ENCODE peak calls at places on chromosomes 11 and 22, in seven cellular contexts. One of them, this sample, is unnamed.

GRCh38 chr11:12803086-12803826 is 129.0 kb downstream of the TEAD1 start:
- DNase-seq in body of pancreas: no peak
- DNase-seq in colonic mucosa: no peak
- DNase-seq in heart left ventricle: no peak
- DNase-seq in pancreas: no peak
- DNase-seq in ovary: no peak
- DNase-seq in ascending aorta: no peak
- DNase-seq in this sample: no peak

GRCh38 chr11:85672111-85672875 is 7.4 kb upstream of the CREBZF start:
- DNase-seq in body of pancreas: no peak
- DNase-seq in colonic mucosa: no peak
- DNase-seq in heart left ventricle: no peak
- DNase-seq in pancreas: no peak
- DNase-seq in ovary: no peak
- DNase-seq in ascending aorta: no peak
- DNase-seq in this sample: no peak

GRCh38 chr11:47143322-47143721 is 33.4 kb downstream of the ARFGAP2 start:
- DNase-seq in body of pancreas: no peak
- DNase-seq in colonic mucosa: no peak
- DNase-seq in heart left ventricle: no peak
- DNase-seq in pancreas: no peak
- DNase-seq in ovary: no peak
- DNase-seq in ascending aorta: no peak
- DNase-seq in this sample: peak

GRCh38 chr11:84866922-84867321 is 760.2 kb downstream of the DLG2 start:
- DNase-seq in body of pancreas: no peak
- DNase-seq in colonic mucosa: no peak
- DNase-seq in heart left ventricle: no peak
- DNase-seq in pancreas: no peak
- DNase-seq in ovary: no peak
- DNase-seq in ascending aorta: no peak
- DNase-seq in this sample: no peak

GRCh38 chr22:42581762-42582716 is 28.3 kb downstream of the SERHL2 start:
- DNase-seq in body of pancreas: peak
- DNase-seq in colonic mucosa: peak
- DNase-seq in heart left ventricle: peak
- DNase-seq in pancreas: peak
- DNase-seq in ovary: peak
- DNase-seq in ascending aorta: peak
- DNase-seq in this sample: no peak

GRCh38 chr11:124793466-124794278 is 6.5 kb downstream of the MSANTD2 start:
- DNase-seq in body of pancreas: peak
- DNase-seq in colonic mucosa: peak
- DNase-seq in heart left ventricle: no peak
- DNase-seq in pancreas: no peak
- DNase-seq in ovary: no peak
- DNase-seq in ascending aorta: no peak
- DNase-seq in this sample: no peak

GRCh38 chr11:65355013-65355775 is 643 bp downstream of the TIGD3 start:
- DNase-seq in body of pancreas: no peak
- DNase-seq in colonic mucosa: peak
- DNase-seq in heart left ventricle: peak
- DNase-seq in pancreas: peak
- DNase-seq in ovary: no peak
- DNase-seq in ascending aorta: no peak
- DNase-seq in this sample: no peak

GRCh38 chr11:85182437-85183109 is 444.6 kb downstream of the DLG2 start:
- DNase-seq in body of pancreas: no peak
- DNase-seq in colonic mucosa: no peak
- DNase-seq in heart left ventricle: no peak
- DNase-seq in pancreas: no peak
- DNase-seq in ovary: no peak
- DNase-seq in ascending aorta: no peak
- DNase-seq in this sample: no peak

GRCh38 chr11:59769086-59769485 is 13.9 kb downstream of the STX3 start:
- DNase-seq in body of pancreas: no peak
- DNase-seq in colonic mucosa: no peak
- DNase-seq in heart left ventricle: no peak
- DNase-seq in pancreas: no peak
- DNase-seq in ovary: no peak
- DNase-seq in ascending aorta: no peak
- DNase-seq in this sample: no peak

GRCh38 chr11:60111793-60112192 is 23.3 kb downstream of the MS4A2 start:
- DNase-seq in body of pancreas: no peak
- DNase-seq in colonic mucosa: no peak
- DNase-seq in heart left ventricle: no peak
- DNase-seq in pancreas: no peak
- DNase-seq in ovary: no peak
- DNase-seq in ascending aorta: no peak
- DNase-seq in this sample: no peak

DNA sequence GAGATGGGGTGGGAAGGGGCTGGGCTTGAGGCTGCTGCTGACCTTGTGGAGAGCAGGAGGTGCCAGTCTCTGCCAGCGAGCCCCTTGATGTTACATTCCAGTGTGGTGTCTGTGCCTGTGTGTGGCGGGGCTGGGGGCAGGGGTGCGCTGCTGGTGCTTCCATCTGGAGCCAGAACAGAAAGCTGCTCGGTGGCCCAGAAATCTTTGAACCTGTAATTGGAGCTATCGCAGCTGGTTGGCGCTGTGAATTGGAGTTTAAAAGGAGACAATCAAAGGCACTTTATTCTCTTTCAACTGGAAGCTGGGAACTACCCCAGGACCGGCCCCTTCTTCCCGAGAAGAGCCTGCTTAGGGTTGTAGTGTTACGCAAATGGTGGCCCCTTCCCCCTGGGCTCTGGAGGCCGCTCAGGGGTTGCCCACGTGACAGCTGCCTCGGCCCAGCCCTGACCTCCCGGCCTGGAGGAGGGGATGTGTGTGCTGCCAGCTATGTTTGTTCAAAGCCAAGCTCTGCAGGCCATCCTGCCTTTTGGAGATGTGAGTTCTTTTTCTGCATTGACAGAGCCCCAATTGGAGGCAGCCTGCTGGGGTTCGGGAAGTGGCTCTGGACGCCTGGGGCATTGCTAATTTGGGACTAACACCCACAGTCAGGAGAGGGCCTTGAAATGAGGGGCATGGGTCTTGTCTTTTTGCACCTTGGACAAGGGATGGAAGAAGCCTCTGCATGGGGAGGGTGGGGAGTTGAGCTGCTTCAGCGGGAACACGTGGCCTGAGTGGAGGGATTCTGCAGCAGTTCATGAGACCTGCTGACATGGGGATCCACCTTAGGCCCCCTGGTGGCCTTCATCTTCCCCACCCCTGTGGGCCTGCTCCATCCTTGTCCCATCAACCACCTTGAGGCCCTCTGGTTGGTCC is 14.0 kb upstream of the ARSA start:
- DNase-seq in body of pancreas: no peak
- DNase-seq in colonic mucosa: no peak
- DNase-seq in heart left ventricle: no peak
- DNase-seq in pancreas: no peak
- DNase-seq in ovary: peak
- DNase-seq in ascending aorta: no peak
- DNase-seq in this sample: no peak
- TF ChIP-seq CTCF in body of pancreas: no peak
- TF ChIP-seq CTCF in colonic mucosa: peak
- TF ChIP-seq CTCF in heart left ventricle: peak
- TF ChIP-seq CTCF in pancreas: no peak
- TF ChIP-seq CTCF in ovary: no peak
- TF ChIP-seq CTCF in ascending aorta: no peak
- TF ChIP-seq CTCF in this sample: peak

GRCh38 chr22:27877501-27877900 is 41.6 kb downstream of the PITPNB start:
- DNase-seq in body of pancreas: no peak
- DNase-seq in colonic mucosa: no peak
- DNase-seq in heart left ventricle: no peak
- DNase-seq in pancreas: no peak
- DNase-seq in ovary: no peak
- DNase-seq in ascending aorta: no peak
- DNase-seq in this sample: no peak

GRCh38 chr22:27874185-27874584 is 44.9 kb downstream of the PITPNB start:
- DNase-seq in body of pancreas: no peak
- DNase-seq in colonic mucosa: no peak
- DNase-seq in heart left ventricle: no peak
- DNase-seq in pancreas: no peak
- DNase-seq in ovary: no peak
- DNase-seq in ascending aorta: no peak
- DNase-seq in this sample: no peak

GRCh38 chr22:27874756-27875155 is 44.3 kb downstream of the PITPNB start:
- DNase-seq in body of pancreas: no peak
- DNase-seq in colonic mucosa: no peak
- DNase-seq in heart left ventricle: no peak
- DNase-seq in pancreas: no peak
- DNase-seq in ovary: no peak
- DNase-seq in ascending aorta: no peak
- DNase-seq in this sample: no peak

GRCh38 chr22:27875951-27876350 is 43.1 kb downstream of the PITPNB start:
- DNase-seq in body of pancreas: no peak
- DNase-seq in colonic mucosa: no peak
- DNase-seq in heart left ventricle: no peak
- DNase-seq in pancreas: no peak
- DNase-seq in ovary: no peak
- DNase-seq in ascending aorta: no peak
- DNase-seq in this sample: no peak

GRCh38 chr22:27876684-27877083 is 42.4 kb downstream of the PITPNB start:
- DNase-seq in body of pancreas: no peak
- DNase-seq in colonic mucosa: no peak
- DNase-seq in heart left ventricle: no peak
- DNase-seq in pancreas: no peak
- DNase-seq in ovary: no peak
- DNase-seq in ascending aorta: no peak
- DNase-seq in this sample: no peak
- H3K27ac ChIP-seq in body of pancreas: no peak
- H3K27ac ChIP-seq in colonic mucosa: no peak
- H3K27ac ChIP-seq in heart left ventricle: peak
- H3K27ac ChIP-seq in pancreas: no peak
- H3K27ac ChIP-seq in ovary: peak
- H3K27ac ChIP-seq in ascending aorta: no peak
- H3K27ac ChIP-seq in this sample: no peak

DNA sequence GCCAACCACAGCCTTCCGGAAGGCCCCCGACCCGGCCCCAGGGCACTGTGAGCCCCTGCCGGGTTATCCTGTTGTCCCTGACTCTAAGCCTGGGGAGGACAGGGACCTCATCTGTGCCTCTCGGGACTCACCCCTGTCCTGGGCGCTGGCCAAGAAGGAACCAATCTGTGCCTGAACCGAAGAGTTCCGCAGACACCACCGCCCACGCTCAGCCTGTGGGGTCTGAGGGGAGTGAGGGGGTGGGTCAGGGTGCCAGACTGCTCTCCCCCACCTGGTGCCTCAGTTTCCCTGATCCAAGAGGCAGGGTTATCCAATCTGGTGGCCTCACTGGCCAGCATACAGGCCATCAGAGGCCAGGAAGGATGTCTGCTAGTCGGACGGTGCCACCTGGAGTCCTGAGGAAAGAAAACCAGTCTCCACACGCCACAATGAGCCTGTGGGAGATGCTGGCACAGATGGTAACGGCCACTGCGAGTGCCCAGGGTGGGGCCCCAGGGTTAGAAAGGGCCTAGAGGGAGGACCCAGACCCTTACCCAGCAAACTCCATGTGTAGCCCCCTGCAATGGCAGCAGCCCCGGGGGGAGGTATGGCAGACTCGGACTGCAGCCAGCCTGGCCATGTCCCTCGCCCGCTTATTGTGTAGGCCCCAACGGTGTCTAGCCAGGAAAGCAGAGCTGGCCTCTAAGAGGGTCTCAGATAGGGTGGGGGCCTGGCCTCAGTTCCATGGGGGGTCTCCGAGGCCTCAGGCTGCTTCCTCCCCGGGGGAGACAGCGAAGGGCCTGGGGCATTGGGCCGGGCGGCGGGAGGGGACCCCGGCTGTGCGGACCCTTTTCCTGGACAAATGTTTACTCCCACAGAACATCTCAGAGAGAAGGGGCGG is 827 bp upstream of the TNNT3 start:
- DNase-seq in body of pancreas: no peak
- DNase-seq in colonic mucosa: no peak
- DNase-seq in heart left ventricle: peak
- DNase-seq in pancreas: peak
- DNase-seq in ovary: no peak
- DNase-seq in ascending aorta: no peak
- DNase-seq in this sample: no peak
- TF ChIP-seq CTCF in body of pancreas: peak
- TF ChIP-seq CTCF in colonic mucosa: no peak
- TF ChIP-seq CTCF in heart left ventricle: no peak
- TF ChIP-seq CTCF in pancreas: no peak
- TF ChIP-seq CTCF in ovary: no peak
- TF ChIP-seq CTCF in ascending aorta: no peak
- TF ChIP-seq CTCF in this sample: no peak

GRCh38 chr11:7573193-7573557 is 59.4 kb downstream of the PPFIBP2 start:
- DNase-seq in body of pancreas: no peak
- DNase-seq in colonic mucosa: no peak
- DNase-seq in heart left ventricle: no peak
- DNase-seq in pancreas: no peak
- DNase-seq in ovary: no peak
- DNase-seq in ascending aorta: no peak
- DNase-seq in this sample: no peak

GRCh38 chr11:7573558-7574296 is 59.9 kb downstream of the PPFIBP2 start:
- DNase-seq in body of pancreas: no peak
- DNase-seq in colonic mucosa: peak
- DNase-seq in heart left ventricle: no peak
- DNase-seq in pancreas: no peak
- DNase-seq in ovary: no peak
- DNase-seq in ascending aorta: peak
- DNase-seq in this sample: no peak

GRCh38 chr11:7571640-7572000 is 57.8 kb downstream of the PPFIBP2 start:
- DNase-seq in body of pancreas: peak
- DNase-seq in colonic mucosa: peak
- DNase-seq in heart left ventricle: no peak
- DNase-seq in pancreas: peak
- DNase-seq in ovary: peak
- DNase-seq in ascending aorta: peak
- DNase-seq in this sample: peak

GRCh38 chr11:7570938-7571337 is 57.1 kb downstream of the PPFIBP2 start:
- DNase-seq in body of pancreas: no peak
- DNase-seq in colonic mucosa: no peak
- DNase-seq in heart left ventricle: no peak
- DNase-seq in pancreas: no peak
- DNase-seq in ovary: no peak
- DNase-seq in ascending aorta: peak
- DNase-seq in this sample: no peak

DNA sequence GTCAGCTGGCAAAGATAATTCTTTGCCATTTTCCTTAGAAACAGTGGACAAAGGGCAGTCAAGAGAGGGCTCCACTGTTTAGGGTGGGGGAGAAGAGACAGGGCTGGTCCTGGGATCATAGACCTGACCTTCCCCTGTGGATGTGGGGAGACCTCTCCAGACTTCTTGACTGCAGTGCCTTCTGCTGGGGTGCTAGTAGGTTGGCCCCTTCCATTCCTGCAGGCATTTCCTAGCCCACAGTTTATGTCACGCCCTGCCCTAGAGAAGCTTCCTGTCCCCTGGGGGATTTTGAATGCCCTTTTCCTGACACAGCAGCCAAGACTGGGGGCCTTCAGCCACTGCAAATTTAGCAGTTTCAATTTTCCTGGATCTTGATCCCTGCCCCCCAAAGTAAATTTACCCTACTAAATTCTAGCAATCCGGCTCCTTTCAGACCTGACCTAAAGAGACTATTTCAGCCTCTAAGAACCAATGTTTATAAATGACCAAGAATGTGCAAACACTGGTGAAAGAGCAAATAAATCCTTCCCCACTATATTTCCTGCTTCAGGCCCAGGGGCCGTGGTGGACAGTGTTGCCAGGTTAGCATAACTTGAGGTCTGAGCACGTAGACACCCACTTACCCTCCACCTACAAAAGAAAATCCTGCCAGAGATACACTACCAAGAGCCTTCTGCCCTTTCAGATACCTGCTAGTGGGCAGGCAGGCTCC is 58.4 kb downstream of the PPFIBP2 start:
- DNase-seq in body of pancreas: no peak
- DNase-seq in colonic mucosa: no peak
- DNase-seq in heart left ventricle: no peak
- DNase-seq in pancreas: no peak
- DNase-seq in ovary: no peak
- DNase-seq in ascending aorta: peak
- DNase-seq in this sample: no peak
- H3K27ac ChIP-seq in body of pancreas: peak
- H3K27ac ChIP-seq in colonic mucosa: peak
- H3K27ac ChIP-seq in heart left ventricle: no peak
- H3K27ac ChIP-seq in pancreas: no peak
- H3K27ac ChIP-seq in ovary: no peak
- H3K27ac ChIP-seq in ascending aorta: peak
- H3K27ac ChIP-seq in this sample: no peak